ENCODE peak calls at places on chromosomes 6 and 20, in ten cellular contexts. J is SHP77; W is B cell; O is mesendoderm; M is right lobe of liver; R is GM04504; C is H54; A is GM18507; P is stimulated activated CD8-positive, alpha-beta memory T cell treated with anti-CD3 and anti-CD28 coated beads, Interleukin-7, amount 100 ng/mL, for 1 hour; H is cerebellar nuclear complex. U is an unnamed sample.

GRCh38 chr6:93721386-93722048 is 302.2 kb upstream of the EPHA7 start:
- DNase-seq in A (no peak), C (peak), P (no peak), J (peak), M (no peak), R (no peak), H (no peak), W (no peak), O (peak), U (peak)

GRCh38 chr20:19885981-19886665 is 128.1 kb downstream of the RIN2 start:
- DNase-seq in W (no peak), O (peak), C (no peak), H (no peak), R (no peak), J (peak), M (peak), A (no peak), P (no peak), U (no peak)

GRCh38 chr20:25390538-25391528 is at the start of gene ABHD12:
- DNase-seq in A (peak), M (peak), H (no peak), J (peak), C (peak), P (peak), W (peak), R (peak), O (peak), U (peak)

GRCh38 chr6:18720075-18720474 is 332.9 kb downstream of the RNF144B start:
- DNase-seq in P (no peak), R (no peak), J (no peak), O (no peak), W (no peak), H (no peak), C (no peak), M (no peak), A (no peak), U (no peak)

GRCh38 chr6:46419576-46420002 is 71.7 kb downstream of the RCAN2 start:
- DNase-seq in A (peak), M (no peak), O (peak), W (no peak), P (no peak), C (peak), H (no peak), R (peak), J (peak), U (peak)

GRCh38 chr6:99073223-99073622 is 125.5 kb upstream of the FBXL4 start:
- DNase-seq in C (no peak), P (no peak), A (no peak), O (no peak), M (no peak), R (no peak), H (no peak), W (no peak), J (no peak), U (no peak)

GRCh38 chr20:10040070-10040970 is 5.5 kb downstream of the ANKEF1 start:
- DNase-seq in J (peak), W (no peak), C (peak), P (no peak), H (no peak), A (no peak), M (no peak), O (no peak), R (peak), U (no peak)

GRCh38 chr20:51752343-51752951 is 15.7 kb downstream of the ATP9A start:
- DNase-seq in P (no peak), J (no peak), H (no peak), M (no peak), C (peak), A (no peak), W (no peak), O (no peak), R (peak), U (no peak)

GRCh38 chr6:113364781-113365545 is 492.2 kb upstream of the MARCKS start:
- DNase-seq in P (no peak), W (no peak), J (no peak), A (no peak), R (no peak), C (no peak), M (no peak), O (peak), H (no peak), U (no peak)

GRCh38 chr6:74956559-74957428 is 249.1 kb downstream of the COL12A1 start:
- DNase-seq in R (no peak), A (no peak), W (no peak), O (no peak), P (no peak), M (no peak), H (no peak), C (no peak), J (no peak), U (no peak)

GRCh38 chr20:17273711-17274110 is 46.9 kb downstream of the PCSK2 start:
- DNase-seq in M (no peak), R (no peak), J (no peak), P (no peak), W (no peak), O (no peak), A (no peak), H (no peak), C (no peak), U (peak)

GRCh38 chr6:125165256-125165655 is 11.7 kb downstream of the TPD52L1 start:
- DNase-seq in O (no peak), P (no peak), M (no peak), A (no peak), J (no peak), W (no peak), C (no peak), H (no peak), R (no peak), U (no peak)

GRCh38 chr20:10432079-10432478 is 1.9 kb downstream of the MKKS start:
- DNase-seq in P (no peak), M (no peak), J (no peak), R (no peak), W (no peak), H (no peak), C (no peak), O (no peak), A (no peak), U (no peak)

GRCh38 chr6:157906537-157907061 is 75.1 kb upstream of the SYNJ2 start:
- DNase-seq in P (no peak), J (no peak), A (no peak), M (no peak), H (no peak), W (no peak), C (no peak), O (no peak), R (no peak), U (no peak)

GRCh38 chr20:2626853-2627541 is 25.4 kb upstream of the NOP56 start:
- DNase-seq in C (no peak), O (peak), W (no peak), R (peak), J (peak), A (no peak), H (no peak), P (no peak), M (no peak), U (no peak)

GRCh38 chr6:70479236-70479635 is 65.9 kb downstream of the FAM135A start:
- DNase-seq in W (no peak), H (no peak), C (no peak), R (no peak), P (no peak), O (no peak), J (peak), M (no peak), A (no peak), U (no peak)

GRCh38 chr6:144036064-144036873 is 28.2 kb upstream of the PLAGL1 start:
- DNase-seq in P (no peak), J (no peak), C (no peak), A (no peak), O (peak), R (no peak), W (no peak), M (no peak), H (no peak), U (peak)

GRCh38 chr6:18047406-18047805 is 60.0 kb upstream of the KIF13A start:
- DNase-seq in M (no peak), H (no peak), R (no peak), O (no peak), P (no peak), C (no peak), A (no peak), W (no peak), J (no peak), U (no peak)

GRCh38 chr6:1076531-1077453 is 235.1 kb upstream of the FOXQ1 start:
- DNase-seq in A (no peak), P (no peak), R (no peak), H (no peak), C (no peak), W (no peak), J (no peak), M (no peak), O (peak), U (no peak)

GRCh38 chr20:45341939-45342862 is 6.0 kb downstream of the SDC4 start:
- DNase-seq in C (no peak), W (no peak), P (no peak), R (no peak), H (no peak), O (peak), A (no peak), M (peak), J (no peak), U (no peak)

GRCh38 chr6:5214570-5215052 is 46.1 kb downstream of the LYRM4 start:
- DNase-seq in P (no peak), A (no peak), R (no peak), H (no peak), O (peak), J (peak), M (no peak), C (peak), W (no peak), U (peak)

GRCh38 chr6:57421503-57421902 is 104.1 kb downstream of the PRIM2 start:
- DNase-seq in A (no peak), R (no peak), H (no peak), O (no peak), C (no peak), M (no peak), W (no peak), J (no peak), P (no peak), U (peak)

GRCh38 chr20:38175221-38176030 is 10.4 kb upstream of the TGM2 start:
- DNase-seq in W (no peak), R (no peak), M (no peak), P (no peak), A (no peak), H (no peak), J (no peak), O (peak), C (no peak), U (no peak)

GRCh38 chr6:46989384-46989783 is 52.7 kb downstream of the ADGRF1 start:
- DNase-seq in A (no peak), H (peak), C (no peak), O (no peak), M (no peak), R (no peak), J (no peak), P (no peak), W (no peak), U (no peak)

GRCh38 chr6:70371454-70372105 is 41.7 kb upstream of the FAM135A start:
- DNase-seq in W (peak), P (no peak), A (no peak), H (no peak), C (peak), M (no peak), R (peak), O (peak), J (peak), U (peak)

GRCh38 chr20:13960525-13960924 is 29.9 kb downstream of the SEL1L2 start:
- DNase-seq in C (no peak), R (no peak), J (no peak), M (no peak), H (no peak), O (no peak), W (no peak), P (no peak), A (no peak), U (no peak)

GRCh38 chr6:4192173-4192572 is 56.8 kb upstream of the ECI2 start:
- DNase-seq in R (no peak), W (no peak), J (no peak), O (no peak), C (no peak), H (no peak), P (no peak), A (no peak), M (no peak), U (no peak)

GRCh38 chr6:161198176-161198575 is 75.7 kb downstream of the AGPAT4 start:
- DNase-seq in C (no peak), M (no peak), P (no peak), A (no peak), J (no peak), R (peak), O (no peak), W (no peak), H (no peak), U (peak)

GRCh38 chr6:111559193-111560097 is 46.2 kb downstream of the TRAF3IP2 start:
- DNase-seq in W (no peak), P (no peak), R (peak), M (peak), H (no peak), J (peak), O (no peak), C (no peak), A (no peak), U (no peak)

GRCh38 chr6:119881416-119881815 is 531.9 kb upstream of the MAN1A1 start:
- DNase-seq in H (no peak), W (no peak), C (no peak), P (no peak), M (no peak), A (no peak), O (no peak), J (no peak), R (peak), U (no peak)